ENCODE peak calls at places on chromosomes 11 and 22, in ten cellular contexts. One of them, this sample, is unnamed.

GRCh38 chr11:794013-794765 is 3.9 kb downstream of the SLC25A22 start:
- DNase-seq in IMR-90: no peak
- DNase-seq in lung: no peak
- DNase-seq in effector memory CD4-positive, alpha-beta T cell: no peak
- DNase-seq in right lobe of liver: no peak
- DNase-seq in tibial artery: no peak
- DNase-seq in upper lobe of right lung: no peak
- DNase-seq in colonic mucosa: no peak
- DNase-seq in Peyer's patch: no peak
- DNase-seq in CD4-positive, CD25-positive, alpha-beta regulatory T cell: no peak
- DNase-seq in this sample: no peak

GRCh38 chr11:123450593-123450992 is 20.5 kb downstream of the GRAMD1B start:
- DNase-seq in IMR-90: peak; percentile 91
- DNase-seq in lung: no peak
- DNase-seq in effector memory CD4-positive, alpha-beta T cell: no peak
- DNase-seq in right lobe of liver: no peak
- DNase-seq in tibial artery: no peak
- DNase-seq in upper lobe of right lung: no peak
- DNase-seq in colonic mucosa: no peak
- DNase-seq in Peyer's patch: no peak
- DNase-seq in CD4-positive, CD25-positive, alpha-beta regulatory T cell: no peak
- DNase-seq in this sample: no peak

GRCh38 chr11:61347916-61348461 is 13.7 kb downstream of the CYB561A3 start:
- DNase-seq in IMR-90: no peak
- DNase-seq in lung: no peak
- DNase-seq in effector memory CD4-positive, alpha-beta T cell: no peak
- DNase-seq in right lobe of liver: peak; percentile 64
- DNase-seq in tibial artery: peak; percentile 45
- DNase-seq in upper lobe of right lung: peak; percentile 64
- DNase-seq in colonic mucosa: no peak
- DNase-seq in Peyer's patch: no peak
- DNase-seq in CD4-positive, CD25-positive, alpha-beta regulatory T cell: no peak
- DNase-seq in this sample: no peak

GRCh38 chr22:17672417-17672991 is 33.9 kb downstream of the BCL2L13 start:
- DNase-seq in IMR-90: peak; percentile 37
- DNase-seq in lung: no peak
- DNase-seq in effector memory CD4-positive, alpha-beta T cell: no peak
- DNase-seq in right lobe of liver: no peak
- DNase-seq in tibial artery: no peak
- DNase-seq in upper lobe of right lung: no peak
- DNase-seq in colonic mucosa: no peak
- DNase-seq in Peyer's patch: no peak
- DNase-seq in CD4-positive, CD25-positive, alpha-beta regulatory T cell: no peak
- DNase-seq in this sample: no peak

GRCh38 chr11:45042560-45042959 is 91.9 kb upstream of the TP53I11 start:
- DNase-seq in IMR-90: no peak
- DNase-seq in lung: no peak
- DNase-seq in effector memory CD4-positive, alpha-beta T cell: no peak
- DNase-seq in right lobe of liver: no peak
- DNase-seq in tibial artery: peak; percentile 75
- DNase-seq in upper lobe of right lung: no peak
- DNase-seq in colonic mucosa: no peak
- DNase-seq in Peyer's patch: no peak
- DNase-seq in CD4-positive, CD25-positive, alpha-beta regulatory T cell: no peak
- DNase-seq in this sample: no peak

GRCh38 chr22:39279170-39279850 is 34.5 kb upstream of the PDGFB start:
- DNase-seq in IMR-90: no peak
- DNase-seq in lung: no peak
- DNase-seq in effector memory CD4-positive, alpha-beta T cell: no peak
- DNase-seq in right lobe of liver: no peak
- DNase-seq in tibial artery: no peak
- DNase-seq in upper lobe of right lung: no peak
- DNase-seq in colonic mucosa: no peak
- DNase-seq in Peyer's patch: no peak
- DNase-seq in CD4-positive, CD25-positive, alpha-beta regulatory T cell: no peak
- DNase-seq in this sample: no peak

GRCh38 chr11:17923213-17923612 is 89.6 kb downstream of the SERGEF start:
- DNase-seq in IMR-90: no peak
- DNase-seq in lung: no peak
- DNase-seq in effector memory CD4-positive, alpha-beta T cell: no peak
- DNase-seq in right lobe of liver: no peak
- DNase-seq in tibial artery: no peak
- DNase-seq in upper lobe of right lung: no peak
- DNase-seq in colonic mucosa: no peak
- DNase-seq in Peyer's patch: no peak
- DNase-seq in CD4-positive, CD25-positive, alpha-beta regulatory T cell: no peak
- DNase-seq in this sample: peak; percentile 38

GRCh38 chr11:73227571-73228211 is 9.6 kb downstream of the P2RY2 start:
- DNase-seq in IMR-90: no peak
- DNase-seq in lung: peak; percentile 80
- DNase-seq in effector memory CD4-positive, alpha-beta T cell: no peak
- DNase-seq in right lobe of liver: no peak
- DNase-seq in tibial artery: no peak
- DNase-seq in upper lobe of right lung: peak; percentile 89
- DNase-seq in colonic mucosa: peak; percentile 88
- DNase-seq in Peyer's patch: peak; percentile 77
- DNase-seq in CD4-positive, CD25-positive, alpha-beta regulatory T cell: no peak
- DNase-seq in this sample: no peak

GRCh38 chr22:45009881-45010531 is at the start of gene PHF21B:
- DNase-seq in IMR-90: peak; percentile 22
- DNase-seq in lung: no peak
- DNase-seq in effector memory CD4-positive, alpha-beta T cell: no peak
- DNase-seq in right lobe of liver: no peak
- DNase-seq in tibial artery: no peak
- DNase-seq in upper lobe of right lung: no peak
- DNase-seq in colonic mucosa: peak; percentile 20
- DNase-seq in Peyer's patch: no peak
- DNase-seq in CD4-positive, CD25-positive, alpha-beta regulatory T cell: no peak
- DNase-seq in this sample: peak; percentile 60

GRCh38 chr11:17651061-17651460 is 68.3 kb upstream of the MYOD1 start:
- DNase-seq in IMR-90: no peak
- DNase-seq in lung: no peak
- DNase-seq in effector memory CD4-positive, alpha-beta T cell: no peak
- DNase-seq in right lobe of liver: no peak
- DNase-seq in tibial artery: no peak
- DNase-seq in upper lobe of right lung: no peak
- DNase-seq in colonic mucosa: no peak
- DNase-seq in Peyer's patch: no peak
- DNase-seq in CD4-positive, CD25-positive, alpha-beta regulatory T cell: no peak
- DNase-seq in this sample: no peak

GRCh38 chr22:45441158-45441557 is 27.7 kb downstream of the RIBC2 start:
- DNase-seq in IMR-90: peak; percentile 68
- DNase-seq in lung: peak; percentile 45
- DNase-seq in effector memory CD4-positive, alpha-beta T cell: no peak
- DNase-seq in right lobe of liver: peak; percentile 59
- DNase-seq in tibial artery: peak; percentile 70
- DNase-seq in upper lobe of right lung: no peak
- DNase-seq in colonic mucosa: peak; percentile 51
- DNase-seq in Peyer's patch: no peak
- DNase-seq in CD4-positive, CD25-positive, alpha-beta regulatory T cell: no peak
- DNase-seq in this sample: peak; percentile 53

GRCh38 chr11:34944692-34945091 is 28.3 kb downstream of the PDHX start:
- DNase-seq in IMR-90: no peak
- DNase-seq in lung: no peak
- DNase-seq in effector memory CD4-positive, alpha-beta T cell: no peak
- DNase-seq in right lobe of liver: no peak
- DNase-seq in tibial artery: no peak
- DNase-seq in upper lobe of right lung: no peak
- DNase-seq in colonic mucosa: no peak
- DNase-seq in Peyer's patch: no peak
- DNase-seq in CD4-positive, CD25-positive, alpha-beta regulatory T cell: no peak
- DNase-seq in this sample: no peak

GRCh38 chr22:43300891-43301676 is 42.1 kb downstream of the SCUBE1 start:
- DNase-seq in IMR-90: no peak
- DNase-seq in lung: no peak
- DNase-seq in effector memory CD4-positive, alpha-beta T cell: no peak
- DNase-seq in right lobe of liver: no peak
- DNase-seq in tibial artery: peak; percentile 78
- DNase-seq in upper lobe of right lung: no peak
- DNase-seq in colonic mucosa: no peak
- DNase-seq in Peyer's patch: no peak
- DNase-seq in CD4-positive, CD25-positive, alpha-beta regulatory T cell: no peak
- DNase-seq in this sample: no peak

GRCh38 chr11:111978028-111978771 is 41.1 kb downstream of the DIXDC1 start:
- DNase-seq in IMR-90: peak; percentile 64
- DNase-seq in lung: no peak
- DNase-seq in effector memory CD4-positive, alpha-beta T cell: no peak
- DNase-seq in right lobe of liver: no peak
- DNase-seq in tibial artery: peak; percentile 85
- DNase-seq in upper lobe of right lung: no peak
- DNase-seq in colonic mucosa: peak; percentile 36
- DNase-seq in Peyer's patch: no peak
- DNase-seq in CD4-positive, CD25-positive, alpha-beta regulatory T cell: no peak
- DNase-seq in this sample: peak; percentile 37

DNA sequence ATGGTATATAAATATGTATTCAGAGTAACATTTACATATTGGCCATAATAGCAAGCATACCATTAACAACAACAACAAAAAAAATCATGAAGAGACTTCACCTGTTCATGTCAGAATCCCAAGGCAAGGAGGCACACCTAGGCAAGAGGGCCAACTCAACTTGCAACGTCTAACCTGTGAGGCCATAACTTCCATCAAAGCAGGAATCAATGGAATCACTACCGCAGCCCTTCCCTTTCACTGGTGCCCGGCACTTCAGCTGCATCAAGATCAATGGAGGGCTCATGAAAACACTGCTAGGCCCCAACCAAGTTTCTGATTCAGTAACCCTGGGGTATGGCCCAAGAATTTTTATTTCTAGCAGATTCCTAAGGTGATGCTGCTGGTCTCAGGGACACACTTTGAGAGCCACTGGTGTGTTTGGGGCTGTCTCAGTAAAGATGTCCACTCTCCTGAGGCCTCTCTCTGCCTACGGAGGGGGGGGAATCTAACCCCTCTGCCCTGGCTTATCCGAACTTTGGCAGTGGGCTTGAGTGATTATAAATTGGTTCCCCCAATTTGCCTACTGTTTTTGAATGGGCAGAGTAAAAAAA is 8.0 kb downstream of the ZFTA start:
- DNase-seq in IMR-90: no peak
- DNase-seq in lung: no peak
- DNase-seq in effector memory CD4-positive, alpha-beta T cell: no peak
- DNase-seq in right lobe of liver: no peak
- DNase-seq in tibial artery: no peak
- DNase-seq in upper lobe of right lung: no peak
- DNase-seq in colonic mucosa: no peak
- DNase-seq in Peyer's patch: no peak
- DNase-seq in CD4-positive, CD25-positive, alpha-beta regulatory T cell: no peak
- DNase-seq in this sample: no peak
- H3K27ac ChIP-seq in IMR-90: no peak overlapping the region
- H3K27ac ChIP-seq in lung: no peak overlapping the region
- H3K27ac ChIP-seq in effector memory CD4-positive, alpha-beta T cell: no peak overlapping the region
- H3K27ac ChIP-seq in right lobe of liver: no peak overlapping the region
- H3K27ac ChIP-seq in tibial artery: no peak overlapping the region
- H3K27ac ChIP-seq in upper lobe of right lung: no peak overlapping the region
- H3K27ac ChIP-seq in colonic mucosa: no peak overlapping the region
- H3K27ac ChIP-seq in Peyer's patch: no peak overlapping the region
- H3K27ac ChIP-seq in CD4-positive, CD25-positive, alpha-beta regulatory T cell: no peak overlapping the region
- H3K27ac ChIP-seq in this sample: no peak overlapping the region

GRCh38 chr11:15699978-15700377 is 585.3 kb downstream of the INSC start:
- DNase-seq in IMR-90: no peak
- DNase-seq in lung: peak; percentile 3
- DNase-seq in effector memory CD4-positive, alpha-beta T cell: no peak
- DNase-seq in right lobe of liver: no peak
- DNase-seq in tibial artery: no peak
- DNase-seq in upper lobe of right lung: no peak
- DNase-seq in colonic mucosa: no peak
- DNase-seq in Peyer's patch: no peak
- DNase-seq in CD4-positive, CD25-positive, alpha-beta regulatory T cell: no peak
- DNase-seq in this sample: no peak
- H3K4me3 ChIP-seq in IMR-90: no peak overlapping the region
- H3K4me3 ChIP-seq in lung: no peak overlapping the region
- H3K4me3 ChIP-seq in effector memory CD4-positive, alpha-beta T cell: no peak overlapping the region
- H3K4me3 ChIP-seq in right lobe of liver: no peak overlapping the region
- H3K4me3 ChIP-seq in tibial artery: no peak overlapping the region
- H3K4me3 ChIP-seq in upper lobe of right lung: no peak overlapping the region
- H3K4me3 ChIP-seq in colonic mucosa: no peak overlapping the region
- H3K4me3 ChIP-seq in Peyer's patch: no peak overlapping the region
- H3K4me3 ChIP-seq in CD4-positive, CD25-positive, alpha-beta regulatory T cell: no peak overlapping the region
- H3K4me3 ChIP-seq in this sample: no peak overlapping the region

GRCh38 chr11:107928767-107929507 is 689 bp downstream of the RAB39A start:
- DNase-seq in IMR-90: no peak
- DNase-seq in lung: no peak
- DNase-seq in effector memory CD4-positive, alpha-beta T cell: no peak
- DNase-seq in right lobe of liver: no peak
- DNase-seq in tibial artery: no peak
- DNase-seq in upper lobe of right lung: no peak
- DNase-seq in colonic mucosa: peak; percentile 27
- DNase-seq in Peyer's patch: no peak
- DNase-seq in CD4-positive, CD25-positive, alpha-beta regulatory T cell: no peak
- DNase-seq in this sample: peak; percentile 20

GRCh38 chr11:107929611-107930200 is 1.5 kb downstream of the RAB39A start:
- DNase-seq in IMR-90: no peak
- DNase-seq in lung: no peak
- DNase-seq in effector memory CD4-positive, alpha-beta T cell: no peak
- DNase-seq in right lobe of liver: no peak
- DNase-seq in tibial artery: no peak
- DNase-seq in upper lobe of right lung: no peak
- DNase-seq in colonic mucosa: no peak
- DNase-seq in Peyer's patch: no peak
- DNase-seq in CD4-positive, CD25-positive, alpha-beta regulatory T cell: no peak
- DNase-seq in this sample: no peak

GRCh38 chr11:107931206-107931605 is 3.0 kb downstream of the RAB39A start:
- DNase-seq in IMR-90: no peak
- DNase-seq in lung: no peak
- DNase-seq in effector memory CD4-positive, alpha-beta T cell: no peak
- DNase-seq in right lobe of liver: no peak
- DNase-seq in tibial artery: no peak
- DNase-seq in upper lobe of right lung: no peak
- DNase-seq in colonic mucosa: no peak
- DNase-seq in Peyer's patch: no peak
- DNase-seq in CD4-positive, CD25-positive, alpha-beta regulatory T cell: no peak
- DNase-seq in this sample: no peak

GRCh38 chr11:107927559-107927958 is 689 bp upstream of the RAB39A start:
- DNase-seq in IMR-90: no peak
- DNase-seq in lung: no peak
- DNase-seq in effector memory CD4-positive, alpha-beta T cell: no peak
- DNase-seq in right lobe of liver: no peak
- DNase-seq in tibial artery: no peak
- DNase-seq in upper lobe of right lung: no peak
- DNase-seq in colonic mucosa: no peak
- DNase-seq in Peyer's patch: no peak
- DNase-seq in CD4-positive, CD25-positive, alpha-beta regulatory T cell: no peak
- DNase-seq in this sample: no peak

GRCh38 chr11:107928046-107928766 is at the start of gene RAB39A:
- DNase-seq in IMR-90: peak; percentile 79
- DNase-seq in lung: peak; percentile 90
- DNase-seq in effector memory CD4-positive, alpha-beta T cell: peak; percentile 54
- DNase-seq in right lobe of liver: peak; percentile 64
- DNase-seq in tibial artery: peak; percentile 81
- DNase-seq in upper lobe of right lung: peak; percentile 95
- DNase-seq in colonic mucosa: peak; percentile 92
- DNase-seq in Peyer's patch: peak; percentile 88
- DNase-seq in CD4-positive, CD25-positive, alpha-beta regulatory T cell: peak; percentile 48
- DNase-seq in this sample: peak; percentile 82
- H3K27ac ChIP-seq in IMR-90: no peak within 1 kb of the TSS
- H3K27ac ChIP-seq in lung: no peak within 1 kb of the TSS
- H3K27ac ChIP-seq in effector memory CD4-positive, alpha-beta T cell: no peak within 1 kb of the TSS
- H3K27ac ChIP-seq in right lobe of liver: no peak within 1 kb of the TSS
- H3K27ac ChIP-seq in tibial artery: no peak within 1 kb of the TSS
- H3K27ac ChIP-seq in upper lobe of right lung: no peak within 1 kb of the TSS
- H3K27ac ChIP-seq in colonic mucosa: no peak within 1 kb of the TSS
- H3K27ac ChIP-seq in Peyer's patch: no peak within 1 kb of the TSS
- H3K27ac ChIP-seq in CD4-positive, CD25-positive, alpha-beta regulatory T cell: no peak within 1 kb of the TSS
- H3K27ac ChIP-seq in this sample: peak within 1 kb of the TSS; percentile 48

GRCh38 chr11:94131363-94132115 is 2.9 kb downstream of the PANX1 start:
- DNase-seq in IMR-90: peak; percentile 50
- DNase-seq in lung: no peak
- DNase-seq in effector memory CD4-positive, alpha-beta T cell: no peak
- DNase-seq in right lobe of liver: peak; percentile 59
- DNase-seq in tibial artery: peak; percentile 36
- DNase-seq in upper lobe of right lung: no peak
- DNase-seq in colonic mucosa: no peak
- DNase-seq in Peyer's patch: no peak
- DNase-seq in CD4-positive, CD25-positive, alpha-beta regulatory T cell: no peak
- DNase-seq in this sample: no peak
- H3K4me3 ChIP-seq in IMR-90: peak overlapping the region; percentile 88
- H3K4me3 ChIP-seq in lung: no peak overlapping the region
- H3K4me3 ChIP-seq in effector memory CD4-positive, alpha-beta T cell: no peak overlapping the region
- H3K4me3 ChIP-seq in right lobe of liver: no peak overlapping the region
- H3K4me3 ChIP-seq in tibial artery: peak overlapping the region; percentile 83
- H3K4me3 ChIP-seq in upper lobe of right lung: peak overlapping the region; percentile 96
- H3K4me3 ChIP-seq in colonic mucosa: no peak overlapping the region
- H3K4me3 ChIP-seq in Peyer's patch: no peak overlapping the region
- H3K4me3 ChIP-seq in CD4-positive, CD25-positive, alpha-beta regulatory T cell: peak overlapping the region; percentile 93
- H3K4me3 ChIP-seq in this sample: peak overlapping the region; percentile 94